ENCODE peak calls at places on chromosome 3, in four cellular contexts. X, J, I and S are unnamed samples.

GRCh38 chr3:153961498-153961897 is 159.7 kb upstream of the ARHGEF26 start:
- DNase-seq in X (no peak), J (no peak), I (no peak), S (no peak)

GRCh38 chr3:121629601-121630000 is 31.1 kb downstream of the HCLS1 start:
- DNase-seq in X (no peak), J (no peak), I (no peak), S (no peak)

GRCh38 chr3:166510382-166510781 is 673.2 kb upstream of the BCHE start:
- DNase-seq in X (no peak), J (no peak), I (no peak), S (no peak)

GRCh38 chr3:52028572-52028971 is 27.8 kb downstream of the DUSP7 start:
- DNase-seq in X (no peak), J (no peak), I (no peak), S (no peak)

GRCh38 chr3:178084938-178085816 is 451.1 kb upstream of the KCNMB2 start:
- DNase-seq in X (no peak), J (peak), I (peak), S (peak)

GRCh38 chr3:159844383-159844730 is 144.3 kb upstream of the IL12A start:
- DNase-seq in X (no peak), J (peak), I (peak), S (no peak)

GRCh38 chr3:25895031-25895430 is 105.1 kb downstream of the OXSM start:
- DNase-seq in X (no peak), J (no peak), I (no peak), S (no peak)

GRCh38 chr3:81443948-81444347 is 317.5 kb downstream of the GBE1 start:
- DNase-seq in X (no peak), J (no peak), I (peak), S (no peak)

GRCh38 chr3:28972921-28973320 is 307.9 kb upstream of the RBMS3 start:
- DNase-seq in X (no peak), J (no peak), I (peak), S (no peak)

GRCh38 chr3:185552358-185552877 is at the start of gene LIPH:
- DNase-seq in X (no peak), J (no peak), I (peak), S (no peak)

GRCh38 chr3:52398670-52399081 is 46.2 kb downstream of the SEMA3G start:
- DNase-seq in X (no peak), J (no peak), I (no peak), S (no peak)

DNA sequence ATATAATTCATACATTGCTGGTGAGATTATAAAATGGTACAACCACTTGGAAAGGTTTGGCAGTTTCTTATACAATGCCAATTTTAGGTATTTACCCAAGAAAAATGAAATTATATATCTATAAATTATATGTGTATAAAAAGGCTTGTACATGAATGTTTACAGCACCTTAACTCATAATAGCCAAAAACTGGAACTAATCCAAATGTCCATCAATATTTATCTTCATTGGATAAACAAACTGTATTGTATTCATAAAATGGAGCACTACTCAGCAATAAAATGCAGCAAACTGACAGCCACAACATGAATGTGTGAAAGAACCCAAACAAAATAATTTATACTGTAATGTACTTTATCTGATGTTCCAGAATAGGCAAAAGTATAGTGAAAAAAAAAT is 33.6 kb upstream of the EIF5A2 start:
- DNase-seq in X (no peak), J (no peak), I (no peak), S (no peak)
- H3K27ac ChIP-seq in X (no peak), J (no peak), I (no peak), S (no peak)

DNA sequence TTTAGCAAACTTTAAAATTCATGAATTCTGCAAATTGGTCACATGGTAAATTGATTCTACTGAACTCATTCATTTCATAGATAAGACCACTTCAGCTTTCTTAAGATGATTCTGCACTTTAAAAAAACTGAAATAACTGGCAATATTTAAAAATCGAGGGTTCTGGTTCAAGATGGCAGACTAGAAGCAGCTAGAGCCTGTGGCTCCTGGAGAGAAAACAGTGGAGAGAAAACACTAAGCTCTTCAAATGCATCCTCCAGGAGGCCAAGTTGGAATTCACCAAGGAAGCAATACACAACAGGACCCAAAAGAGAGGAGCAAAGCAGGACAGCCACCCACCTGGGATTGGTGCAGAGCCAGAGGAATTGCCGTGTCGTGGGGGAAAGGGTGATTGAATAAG is 132.1 kb downstream of the SPATA16 start:
- DNase-seq in X (no peak), J (no peak), I (no peak), S (no peak)
- H3K27ac ChIP-seq in X (no peak), J (no peak), I (no peak), S (no peak)

GRCh38 chr3:133643611-133644010 is 18.1 kb downstream of the TOPBP1 start:
- DNase-seq in X (no peak), J (no peak), I (no peak), S (no peak)
- H3K27ac ChIP-seq in X (no peak), J (no peak), I (no peak), S (no peak)

DNA sequence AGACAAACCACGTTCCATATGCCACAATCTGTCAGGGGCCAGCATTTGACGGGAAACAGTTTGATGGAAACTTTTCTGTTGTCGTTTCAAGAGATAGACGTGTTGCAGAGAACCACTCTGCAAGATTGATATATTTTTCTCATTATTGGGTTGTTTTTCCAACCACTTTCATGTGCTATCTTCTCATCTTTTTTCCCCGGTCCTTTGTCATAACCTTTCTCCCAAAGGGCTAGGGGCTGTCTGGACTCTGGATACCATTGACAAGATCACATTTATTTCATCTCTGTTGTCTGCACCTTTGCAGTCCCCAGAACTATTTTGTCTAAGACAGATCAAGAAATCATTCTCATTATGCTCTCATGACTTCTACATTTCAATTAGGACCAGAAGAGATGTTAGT is 57.6 kb upstream of the SLC25A26 start:
- DNase-seq in X (no peak), J (no peak), I (no peak), S (no peak)
- H3K27ac ChIP-seq in X (no peak), J (no peak), I (no peak), S (no peak)

GRCh38 chr3:6860149-6860548 is 766 bp upstream of the GRM7 start:
- DNase-seq in X (no peak), J (no peak), I (no peak), S (no peak)
- H3K27ac ChIP-seq in X (no peak), J (no peak), I (no peak), S (no peak)

GRCh38 chr3:71305246-71306206 is 278.0 kb downstream of the FOXP1 start:
- DNase-seq in X (no peak), J (peak), I (peak), S (no peak)
- H3K27ac ChIP-seq in X (peak), J (no peak), I (peak), S (peak)

GRCh38 chr3:66396161-66396760 is 104.6 kb downstream of the LRIG1 start:
- DNase-seq in X (no peak), J (no peak), I (no peak), S (no peak)
- H3K27ac ChIP-seq in X (no peak), J (no peak), I (no peak), S (no peak)

GRCh38 chr3:196969660-196970546 is 1.3 kb upstream of the PIGZ start:
- DNase-seq in X (no peak), J (peak), I (peak), S (no peak)

GRCh38 chr3:196967412-196968232 is 1.0 kb downstream of the PIGZ start:
- DNase-seq in X (no peak), J (no peak), I (no peak), S (no peak)

GRCh38 chr3:196966526-196967401 is 1.9 kb downstream of the PIGZ start:
- DNase-seq in X (no peak), J (no peak), I (peak), S (no peak)

GRCh38 chr3:196969001-196969659 is 497 bp upstream of the PIGZ start:
- DNase-seq in X (no peak), J (peak), I (no peak), S (no peak)

GRCh38 chr3:196968233-196969000 is at the start of gene PIGZ:
- DNase-seq in X (no peak), J (no peak), I (peak), S (no peak)
- H3K27ac ChIP-seq in X (peak), J (no peak), I (no peak), S (no peak)